ENCODE peak calls at places on chromosome 20, in four cellular contexts. C is activated gamma-delta T cell treated with Interleukin-2 at 50 U/mL for 16 hours, Y is neural progenitor cell, A is H4. O is an unnamed sample.

GRCh38 chr20:52864895-52865590 is 107.1 kb upstream of the TSHZ2 start:
- DNase-seq in C (no peak), Y (no peak), A (no peak), O (no peak)

GRCh38 chr20:58690851-58691250 is 1.7 kb upstream of the NPEPL1 start:
- DNase-seq in C (no peak), Y (no peak), A (no peak), O (no peak)

GRCh38 chr20:728022-728944 is 40.0 kb downstream of the SLC52A3 start:
- DNase-seq in A (peak; percentile 57), C (peak; percentile 15), Y (peak; percentile 94), O (peak; percentile 33)

GRCh38 chr20:38217791-38218565 is 42.6 kb downstream of the KIAA1755 start:
- DNase-seq in C (no peak), A (peak; percentile 75), Y (peak; percentile 27), O (peak; percentile 54)

GRCh38 chr20:370151-370600 is 10.4 kb upstream of the TRIB3 start:
- DNase-seq in A (no peak), C (no peak), Y (no peak), O (no peak)

GRCh38 chr20:661474-662288 is 8.7 kb upstream of the SRXN1 start:
- DNase-seq in Y (peak; percentile 49), A (no peak), C (no peak), O (no peak)

GRCh38 chr20:20685635-20686034 is 26.8 kb downstream of the RALGAPA2 start:
- DNase-seq in A (no peak), C (no peak), Y (no peak), O (no peak)

GRCh38 chr20:32828029-32828666 is 8.4 kb downstream of the MAPRE1 start:
- DNase-seq in A (no peak), C (no peak), Y (no peak), O (no peak)

GRCh38 chr20:63156221-63156671 is 59.7 kb downstream of the YTHDF1 start:
- DNase-seq in C (no peak), A (no peak), Y (no peak), O (no peak)

GRCh38 chr20:53839423-53840176 is 230.8 kb downstream of the BCAS1 start:
- DNase-seq in A (no peak), C (peak; percentile 69), Y (no peak), O (no peak)

GRCh38 chr20:37343212-37343993 is 2.5 kb upstream of the SRC start:
- DNase-seq in A (no peak), Y (no peak), C (peak; percentile 21), O (peak; percentile 85)

GRCh38 chr20:31684153-31685003 is 38.3 kb downstream of the BCL2L1 start:
- DNase-seq in A (no peak), C (peak; percentile 23), Y (no peak), O (no peak)

GRCh38 chr20:14829897-14830296 is 492.5 kb upstream of the FLRT3 start:
- DNase-seq in Y (no peak), C (no peak), A (no peak), O (no peak)

GRCh38 chr20:10523438-10523837 is 88.3 kb downstream of the SLX4IP start:
- DNase-seq in A (no peak), C (no peak), Y (no peak), O (no peak)

GRCh38 chr20:63056236-63057132 is 49.7 kb upstream of the BHLHE23 start:
- DNase-seq in A (peak; percentile 38), Y (peak; percentile 82), C (peak; percentile 15), O (no peak)

GRCh38 chr20:53386186-53386681 is 207.4 kb downstream of the ZNF217 start:
- DNase-seq in A (no peak), C (no peak), Y (no peak), O (no peak)